ENCODE peak calls at places on chromosomes 2 and 18, in ten cellular contexts. K is endothelial cell of umbilical vein, C is neural progenitor cell, O is A549, T is fibroblast of pulmonary artery, R is NB4, E is fibroblast of the aortic adventitia, B is OCI-LY7, J is astrocyte of the spinal cord, S is uterus. Z is an unnamed sample.

GRCh38 chr2:22934789-22935188 is 450.2 kb upstream of the KLHL29 start:
- DNase-seq in R (no peak), B (no peak), E (no peak), T (no peak), C (no peak), O (no peak), K (no peak), S (no peak), J (no peak), Z (no peak)

GRCh38 chr2:235850771-235851551 is 317.2 kb downstream of the GBX2 start:
- DNase-seq in B (no peak), J (no peak), R (no peak), K (no peak), O (no peak), S (no peak), T (no peak), E (no peak), C (peak), Z (no peak)

GRCh38 chr2:164843346-164843841 is 1.8 kb upstream of the COBLL1 start:
- DNase-seq in C (no peak), R (no peak), J (no peak), B (no peak), E (peak), T (no peak), O (no peak), S (no peak), K (no peak), Z (peak)

GRCh38 chr2:27136751-27137150 is 2.3 kb upstream of the PREB start:
- DNase-seq in E (no peak), O (no peak), J (no peak), R (no peak), K (no peak), B (no peak), S (no peak), T (no peak), C (no peak), Z (no peak)

GRCh38 chr2:98405301-98405700 is 39.4 kb upstream of the INPP4A start:
- DNase-seq in B (no peak), J (no peak), T (no peak), R (no peak), O (no peak), C (no peak), S (no peak), K (no peak), E (no peak), Z (no peak)

GRCh38 chr2:159904127-159904564 is 106.1 kb upstream of the CD302 start:
- DNase-seq in T (no peak), K (peak), O (no peak), E (no peak), B (no peak), C (no peak), R (peak), S (no peak), J (no peak), Z (no peak)

GRCh38 chr2:81901017-81901416 is 1596.5 kb upstream of the LRRTM1 start:
- DNase-seq in S (no peak), O (no peak), E (no peak), T (peak), B (peak), C (peak), R (peak), J (no peak), K (no peak), Z (no peak)

GRCh38 chr2:72994282-72994990 is 77.1 kb downstream of the SFXN5 start:
- DNase-seq in E (no peak), K (no peak), T (no peak), J (no peak), O (no peak), R (no peak), S (no peak), C (no peak), B (no peak), Z (no peak)

GRCh38 chr2:40896358-40896757 is 444.5 kb upstream of the SLC8A1 start:
- DNase-seq in C (no peak), J (no peak), E (no peak), S (no peak), R (no peak), B (no peak), O (no peak), T (no peak), K (no peak), Z (no peak)

GRCh38 chr2:221431477-221431876 is 140.6 kb downstream of the EPHA4 start:
- DNase-seq in B (no peak), E (no peak), J (no peak), K (no peak), T (no peak), R (no peak), O (no peak), C (no peak), S (peak), Z (no peak)

GRCh38 chr18:79950440-79951341 is 762 bp downstream of the SLC66A2 start:
- DNase-seq in B (peak), R (peak), T (no peak), S (no peak), K (peak), C (peak), J (no peak), O (peak), E (no peak), Z (no peak)

GRCh38 chr2:240728827-240729226 is 37.2 kb downstream of the AQP12A start:
- DNase-seq in T (peak), K (no peak), E (peak), R (no peak), J (no peak), O (no peak), C (no peak), B (no peak), S (no peak), Z (no peak)

GRCh38 chr2:172336681-172337080 is 90.7 kb upstream of the ITGA6 start:
- DNase-seq in J (no peak), K (no peak), S (no peak), T (no peak), B (no peak), R (no peak), E (no peak), C (no peak), O (no peak), Z (no peak)

GRCh38 chr2:172342056-172342455 is 85.3 kb upstream of the ITGA6 start:
- DNase-seq in T (no peak), E (no peak), S (peak), K (no peak), C (no peak), R (no peak), O (no peak), J (no peak), B (no peak), Z (no peak)

GRCh38 chr2:172340394-172340793 is 87.0 kb upstream of the ITGA6 start:
- DNase-seq in T (no peak), R (peak), J (no peak), O (no peak), C (no peak), S (no peak), E (peak), B (no peak), K (peak), Z (no peak)

GRCh38 chr2:172342611-172343010 is 84.8 kb upstream of the ITGA6 start:
- DNase-seq in T (no peak), B (no peak), S (no peak), J (no peak), O (no peak), R (no peak), C (peak), E (no peak), K (no peak), Z (no peak)

GRCh38 chr2:172339431-172340010 is 87.9 kb upstream of the ITGA6 start:
- DNase-seq in O (no peak), S (no peak), J (no peak), R (no peak), C (peak), B (no peak), K (peak), E (peak), T (no peak), Z (no peak)
- TF ChIP-seq CTCF in O (no peak), S (no peak), J (no peak), R (no peak), C (no peak), B (no peak), K (no peak), E (peak), T (no peak), Z (no peak)

GRCh38 chr2:21041943-21042707 is 1.7 kb downstream of the APOB start:
- DNase-seq in J (no peak), R (no peak), T (peak), E (no peak), K (no peak), S (no peak), O (no peak), C (no peak), B (no peak), Z (no peak)
- H3K4me3 ChIP-seq in J (no peak), R (no peak), T (no peak), E (no peak), K (no peak), S (no peak), O (no peak), C (no peak), B (no peak), Z (no peak)

GRCh38 chr2:182636694-182637093 is 79.4 kb upstream of the DNAJC10 start:
- DNase-seq in R (no peak), S (no peak), K (no peak), B (no peak), J (no peak), T (no peak), E (no peak), O (no peak), C (peak), Z (no peak)
- TF ChIP-seq CTCF in R (no peak), S (no peak), K (no peak), B (no peak), J (no peak), T (no peak), E (no peak), O (no peak), C (no peak), Z (peak)

DNA sequence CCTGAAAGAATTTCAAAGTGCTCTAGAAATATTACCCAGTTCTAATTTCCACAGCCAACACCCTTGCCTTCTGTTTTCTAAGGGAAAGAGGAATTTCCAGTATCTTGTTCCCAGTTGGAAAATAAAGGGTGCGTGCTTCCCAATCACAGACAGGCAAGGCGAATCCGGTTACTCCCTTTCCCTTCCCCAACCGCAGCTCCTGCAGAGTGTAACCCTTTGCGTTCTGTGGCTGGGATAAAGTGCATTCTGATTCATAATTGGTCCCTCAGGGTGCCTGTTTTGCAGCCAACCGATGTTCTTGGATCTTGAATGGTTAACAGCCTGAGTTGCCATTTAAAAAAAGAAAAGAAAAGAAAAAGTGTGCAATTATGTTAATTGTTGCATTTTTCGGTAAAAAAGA is 40.6 kb upstream of the PGAP1 start:
- DNase-seq in O (no peak), C (peak), J (peak), B (no peak), S (no peak), E (peak), K (peak), T (peak), R (no peak), Z (no peak)
- H3K4me3 ChIP-seq in O (no peak), C (peak), J (peak), B (no peak), S (no peak), E (peak), K (peak), T (peak), R (no peak), Z (peak)

GRCh38 chr2:136378712-136379595 is 261.0 kb upstream of the CXCR4 start:
- DNase-seq in C (peak), B (peak), E (peak), T (peak), J (peak), K (peak), O (peak), R (peak), S (no peak), Z (peak)
- TF ChIP-seq CTCF in C (peak), B (peak), E (peak), T (peak), J (peak), K (peak), O (peak), R (peak), S (no peak), Z (peak)

GRCh38 chr18:77052656-77053309 is 79.8 kb downstream of the MBP start:
- DNase-seq in T (no peak), E (no peak), K (no peak), R (peak), S (no peak), C (no peak), J (no peak), O (no peak), B (peak), Z (no peak)
- H3K4me3 ChIP-seq in T (no peak), E (no peak), K (no peak), R (peak), S (no peak), C (no peak), J (no peak), O (no peak), B (peak), Z (no peak)

DNA sequence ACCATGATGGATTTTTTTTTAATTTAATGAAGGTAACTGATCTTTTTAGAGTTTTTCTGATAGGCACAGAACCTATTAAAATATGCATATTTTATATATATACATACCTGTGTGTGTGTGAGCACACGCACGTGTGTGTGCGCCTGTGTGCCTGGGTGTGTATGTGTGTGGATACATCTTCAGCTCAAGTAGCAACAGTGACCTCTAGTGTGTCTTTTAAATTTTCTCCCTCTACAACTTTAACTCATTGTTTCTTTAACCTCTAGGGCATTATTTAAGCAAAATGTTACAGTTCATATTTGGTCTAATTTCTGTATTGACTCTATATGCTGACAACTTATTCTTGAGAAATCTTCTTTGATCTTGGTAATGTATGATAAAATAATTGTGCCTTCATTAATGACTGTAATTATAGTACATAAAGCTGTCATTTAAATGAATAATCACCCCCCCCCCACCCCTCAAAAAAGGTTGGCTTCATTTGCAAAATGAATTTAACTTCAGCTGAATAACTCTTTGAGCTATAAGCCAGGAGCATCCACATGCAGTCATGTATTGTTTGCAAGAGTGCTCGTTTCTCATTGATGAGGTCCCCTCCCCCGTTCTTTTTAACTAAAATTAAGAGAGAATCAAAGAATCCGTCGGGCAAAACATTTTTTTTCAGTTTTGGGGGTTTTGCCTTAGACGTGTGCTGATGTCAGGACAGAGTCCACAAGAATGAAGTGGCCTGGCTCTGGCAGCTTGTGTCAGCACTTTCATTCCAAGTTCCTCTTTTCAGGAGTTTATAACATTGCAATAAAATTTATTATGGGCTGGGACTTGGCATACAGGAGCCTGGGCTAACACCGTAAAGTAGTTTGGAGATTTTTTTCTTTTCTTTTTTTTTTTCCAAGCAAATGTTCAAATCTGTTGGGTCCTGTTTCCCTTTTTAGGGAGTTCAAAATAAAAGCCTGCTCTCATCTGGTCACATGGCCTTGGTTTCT is 80.0 kb downstream of the ETAA1 start:
- DNase-seq in E (peak), R (peak), K (peak), B (peak), O (peak), C (peak), J (peak), S (peak), T (peak), Z (no peak)
- TF ChIP-seq CTCF in E (peak), R (no peak), K (peak), B (peak), O (peak), C (peak), J (peak), S (peak), T (peak), Z (peak)

GRCh38 chr2:180696005-180696404 is 284.4 kb upstream of the UBE2E3 start:
- DNase-seq in S (no peak), T (no peak), B (no peak), E (no peak), K (no peak), R (no peak), J (no peak), O (no peak), C (no peak), Z (no peak)

GRCh38 chr2:180695570-180695969 is 284.8 kb upstream of the UBE2E3 start:
- DNase-seq in E (no peak), K (no peak), O (no peak), T (no peak), J (no peak), C (no peak), S (no peak), R (no peak), B (no peak), Z (no peak)

GRCh38 chr2:180690611-180691010 is 289.8 kb upstream of the UBE2E3 start:
- DNase-seq in T (peak), R (no peak), O (no peak), C (no peak), E (peak), J (peak), S (no peak), K (no peak), B (no peak), Z (no peak)

GRCh38 chr2:180694445-180695421 is 285.7 kb upstream of the UBE2E3 start:
- DNase-seq in S (no peak), R (no peak), J (peak), O (no peak), E (peak), C (no peak), B (no peak), K (no peak), T (no peak), Z (no peak)

GRCh38 chr2:180692322-180692721 is 288.1 kb upstream of the UBE2E3 start:
- DNase-seq in T (no peak), J (no peak), B (no peak), O (no peak), C (no peak), S (no peak), E (no peak), R (no peak), K (no peak), Z (no peak)
- H3K4me3 ChIP-seq in T (no peak), J (no peak), B (no peak), O (no peak), C (no peak), S (no peak), E (no peak), R (no peak), K (no peak), Z (no peak)

GRCh38 chr2:187514930-187515329 is 39.3 kb downstream of the TFPI start:
- DNase-seq in E (no peak), R (no peak), B (no peak), K (no peak), J (no peak), O (no peak), T (no peak), S (no peak), C (no peak), Z (no peak)

GRCh38 chr2:187511356-187512315 is 42.6 kb downstream of the TFPI start:
- DNase-seq in C (no peak), B (no peak), E (no peak), J (no peak), S (no peak), O (no peak), R (no peak), K (no peak), T (no peak), Z (no peak)

GRCh38 chr2:187506416-187506815 is 47.8 kb downstream of the TFPI start:
- DNase-seq in K (no peak), C (no peak), B (no peak), O (no peak), E (no peak), T (no peak), S (no peak), R (no peak), J (no peak), Z (no peak)

GRCh38 chr2:187505064-187505672 is 49.1 kb downstream of the TFPI start:
- DNase-seq in B (no peak), K (peak), J (no peak), R (no peak), T (no peak), O (no peak), S (no peak), C (no peak), E (no peak), Z (no peak)

GRCh38 chr2:187509667-187510417 is 44.4 kb downstream of the TFPI start:
- DNase-seq in S (no peak), R (no peak), E (no peak), J (no peak), T (no peak), O (no peak), C (no peak), K (no peak), B (no peak), Z (no peak)
- TF ChIP-seq CTCF in S (no peak), R (no peak), E (no peak), J (no peak), T (no peak), O (no peak), C (no peak), K (no peak), B (no peak), Z (no peak)

DNA sequence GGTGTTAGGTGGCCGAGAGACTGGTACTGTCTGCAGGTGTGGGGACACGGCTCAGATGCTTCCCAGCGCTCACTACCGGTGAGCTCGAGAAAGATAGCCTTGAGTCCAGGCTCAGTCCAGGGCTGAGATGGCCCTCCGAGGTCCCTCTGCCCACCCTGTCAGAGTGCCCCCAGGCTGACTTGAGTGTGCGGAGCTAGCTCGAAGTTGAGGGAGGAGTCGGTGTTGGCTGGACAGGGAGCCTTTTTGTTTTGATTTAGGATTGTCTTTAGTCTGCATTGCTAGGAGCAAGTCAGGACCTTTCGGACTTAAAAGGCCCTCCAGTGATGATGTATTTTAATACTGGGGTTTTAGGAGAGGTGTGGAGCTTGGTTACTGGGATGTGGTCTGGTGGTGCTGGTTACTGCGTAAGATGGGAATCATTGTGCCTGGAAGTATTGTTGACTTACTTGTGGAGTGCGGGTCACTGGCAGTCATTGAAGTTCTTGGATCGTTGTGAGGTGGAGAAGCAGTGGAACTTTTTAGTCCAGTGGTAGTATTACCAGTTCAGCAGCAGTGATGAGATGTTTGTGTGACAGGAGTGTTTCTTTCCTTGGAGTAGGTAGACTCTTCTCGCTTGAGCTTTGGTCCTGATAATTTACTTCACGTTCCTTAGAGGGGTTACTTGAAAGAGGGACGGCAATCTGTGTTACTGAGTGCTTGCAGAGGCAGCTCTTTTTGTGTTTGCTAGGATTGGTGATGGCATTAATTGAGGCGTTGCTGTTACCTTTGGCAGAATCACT is 624 bp downstream of the KIAA1328 start:
- DNase-seq in B (no peak), T (no peak), R (no peak), S (no peak), J (peak), K (no peak), C (peak), O (no peak), E (peak), Z (no peak)
- H3K4me3 ChIP-seq in B (peak), T (peak), R (peak), S (peak), J (peak), K (peak), C (peak), O (peak), E (peak), Z (peak)